ENCODE peak calls at places on chromosomes 12 and 14, in ten cellular contexts. One of them, this sample, is unnamed.

GRCh38 chr12:2454778-2455177 is 340.0 kb upstream of the FKBP4 start:
- DNase-seq in activated CD4-positive, alpha-beta T cell treated with anti-CD3 and anti-CD28 coated beads, Interleukin-2, amount 10 ng/mL, durations not matched to agents 7 days and 5 days: no peak
- DNase-seq in hepatocyte: no peak
- DNase-seq in M059J: no peak
- DNase-seq in activated T-helper 1 cell treated with anti-CD3 and anti-CD28 coated beads, Interleukin-2, amount 50 U/mL, for 16 hours: no peak
- DNase-seq in RKO: no peak
- DNase-seq in Kasumi-1: no peak
- DNase-seq in AG08395: no peak
- DNase-seq in iris pigment epithelial cell: no peak
- DNase-seq in GM03348: no peak
- DNase-seq in this sample: no peak

GRCh38 chr12:13208533-13209278 is 12.2 kb downstream of the EMP1 start:
- DNase-seq in activated CD4-positive, alpha-beta T cell treated with anti-CD3 and anti-CD28 coated beads, Interleukin-2, amount 10 ng/mL, durations not matched to agents 7 days and 5 days: peak
- DNase-seq in hepatocyte: peak
- DNase-seq in M059J: peak
- DNase-seq in activated T-helper 1 cell treated with anti-CD3 and anti-CD28 coated beads, Interleukin-2, amount 50 U/mL, for 16 hours: no peak
- DNase-seq in RKO: no peak
- DNase-seq in Kasumi-1: peak
- DNase-seq in AG08395: no peak
- DNase-seq in iris pigment epithelial cell: peak
- DNase-seq in GM03348: no peak
- DNase-seq in this sample: no peak

GRCh38 chr12:291153-291723 is 28.6 kb upstream of the SLC6A13 start:
- DNase-seq in activated CD4-positive, alpha-beta T cell treated with anti-CD3 and anti-CD28 coated beads, Interleukin-2, amount 10 ng/mL, durations not matched to agents 7 days and 5 days: no peak
- DNase-seq in hepatocyte: no peak
- DNase-seq in M059J: no peak
- DNase-seq in activated T-helper 1 cell treated with anti-CD3 and anti-CD28 coated beads, Interleukin-2, amount 50 U/mL, for 16 hours: no peak
- DNase-seq in RKO: no peak
- DNase-seq in Kasumi-1: no peak
- DNase-seq in AG08395: no peak
- DNase-seq in iris pigment epithelial cell: no peak
- DNase-seq in GM03348: no peak
- DNase-seq in this sample: no peak

GRCh38 chr14:65331652-65332051 is 80.9 kb upstream of the FUT8 start:
- DNase-seq in activated CD4-positive, alpha-beta T cell treated with anti-CD3 and anti-CD28 coated beads, Interleukin-2, amount 10 ng/mL, durations not matched to agents 7 days and 5 days: no peak
- DNase-seq in hepatocyte: no peak
- DNase-seq in M059J: no peak
- DNase-seq in activated T-helper 1 cell treated with anti-CD3 and anti-CD28 coated beads, Interleukin-2, amount 50 U/mL, for 16 hours: no peak
- DNase-seq in RKO: no peak
- DNase-seq in Kasumi-1: no peak
- DNase-seq in AG08395: no peak
- DNase-seq in iris pigment epithelial cell: no peak
- DNase-seq in GM03348: no peak
- DNase-seq in this sample: no peak

GRCh38 chr12:104539063-104539462 is 82.3 kb downstream of the CHST11 start:
- DNase-seq in activated CD4-positive, alpha-beta T cell treated with anti-CD3 and anti-CD28 coated beads, Interleukin-2, amount 10 ng/mL, durations not matched to agents 7 days and 5 days: no peak
- DNase-seq in hepatocyte: no peak
- DNase-seq in M059J: no peak
- DNase-seq in activated T-helper 1 cell treated with anti-CD3 and anti-CD28 coated beads, Interleukin-2, amount 50 U/mL, for 16 hours: no peak
- DNase-seq in RKO: no peak
- DNase-seq in Kasumi-1: no peak
- DNase-seq in AG08395: no peak
- DNase-seq in iris pigment epithelial cell: no peak
- DNase-seq in GM03348: no peak
- DNase-seq in this sample: no peak

GRCh38 chr14:71487941-71488340 is 444.3 kb upstream of the RGS6 start:
- DNase-seq in activated CD4-positive, alpha-beta T cell treated with anti-CD3 and anti-CD28 coated beads, Interleukin-2, amount 10 ng/mL, durations not matched to agents 7 days and 5 days: no peak
- DNase-seq in hepatocyte: no peak
- DNase-seq in M059J: peak
- DNase-seq in activated T-helper 1 cell treated with anti-CD3 and anti-CD28 coated beads, Interleukin-2, amount 50 U/mL, for 16 hours: no peak
- DNase-seq in RKO: no peak
- DNase-seq in Kasumi-1: no peak
- DNase-seq in AG08395: no peak
- DNase-seq in iris pigment epithelial cell: peak
- DNase-seq in GM03348: no peak
- DNase-seq in this sample: no peak

GRCh38 chr14:59305231-59305630 is 116.8 kb downstream of the DAAM1 start:
- DNase-seq in activated CD4-positive, alpha-beta T cell treated with anti-CD3 and anti-CD28 coated beads, Interleukin-2, amount 10 ng/mL, durations not matched to agents 7 days and 5 days: no peak
- DNase-seq in hepatocyte: no peak
- DNase-seq in M059J: peak
- DNase-seq in activated T-helper 1 cell treated with anti-CD3 and anti-CD28 coated beads, Interleukin-2, amount 50 U/mL, for 16 hours: no peak
- DNase-seq in RKO: no peak
- DNase-seq in Kasumi-1: no peak
- DNase-seq in AG08395: peak
- DNase-seq in iris pigment epithelial cell: no peak
- DNase-seq in GM03348: peak
- DNase-seq in this sample: no peak

GRCh38 chr12:38201461-38202276 is 114.9 kb upstream of the ALG10B start:
- DNase-seq in activated CD4-positive, alpha-beta T cell treated with anti-CD3 and anti-CD28 coated beads, Interleukin-2, amount 10 ng/mL, durations not matched to agents 7 days and 5 days: no peak
- DNase-seq in hepatocyte: no peak
- DNase-seq in M059J: no peak
- DNase-seq in activated T-helper 1 cell treated with anti-CD3 and anti-CD28 coated beads, Interleukin-2, amount 50 U/mL, for 16 hours: no peak
- DNase-seq in RKO: no peak
- DNase-seq in Kasumi-1: no peak
- DNase-seq in AG08395: no peak
- DNase-seq in iris pigment epithelial cell: no peak
- DNase-seq in GM03348: no peak
- DNase-seq in this sample: no peak

GRCh38 chr14:102363182-102363952 is 626 bp downstream of the TECPR2 start:
- DNase-seq in activated CD4-positive, alpha-beta T cell treated with anti-CD3 and anti-CD28 coated beads, Interleukin-2, amount 10 ng/mL, durations not matched to agents 7 days and 5 days: no peak
- DNase-seq in hepatocyte: peak
- DNase-seq in M059J: peak
- DNase-seq in activated T-helper 1 cell treated with anti-CD3 and anti-CD28 coated beads, Interleukin-2, amount 50 U/mL, for 16 hours: no peak
- DNase-seq in RKO: peak
- DNase-seq in Kasumi-1: peak
- DNase-seq in AG08395: peak
- DNase-seq in iris pigment epithelial cell: peak
- DNase-seq in GM03348: peak
- DNase-seq in this sample: peak

GRCh38 chr12:88985011-88985410 is 367.3 kb downstream of the DUSP6 start:
- DNase-seq in activated CD4-positive, alpha-beta T cell treated with anti-CD3 and anti-CD28 coated beads, Interleukin-2, amount 10 ng/mL, durations not matched to agents 7 days and 5 days: no peak
- DNase-seq in hepatocyte: no peak
- DNase-seq in M059J: peak
- DNase-seq in activated T-helper 1 cell treated with anti-CD3 and anti-CD28 coated beads, Interleukin-2, amount 50 U/mL, for 16 hours: no peak
- DNase-seq in RKO: no peak
- DNase-seq in Kasumi-1: no peak
- DNase-seq in AG08395: no peak
- DNase-seq in iris pigment epithelial cell: no peak
- DNase-seq in GM03348: no peak
- DNase-seq in this sample: no peak